ENCODE peak calls at places on chromosomes 11 and 22, in eight cellular contexts. N is stomach, B is pancreas, I is SK-N-SH, P is neuronal stem cell, U is endodermal cell, L is left lung, C is cardiac muscle cell. S is an unnamed sample. For H3K9me3, the result is how much of the 10 kb centered on the place peaks cover.

GRCh38 chr11:120835601-120836228 is 188.2 kb upstream of the TBCEL start:
- DNase-seq in N (no peak), B (no peak), I (no peak), P (no peak), U (no peak), L (no peak), C (no peak), S (no peak)

GRCh38 chr11:92227233-92227593 is 2.6 kb downstream of the FAT3 start:
- DNase-seq in N (no peak), B (no peak), I (peak), P (peak), U (peak), L (no peak), C (no peak), S (peak)

GRCh38 chr11:107359701-107360100 is 97.9 kb downstream of the CWF19L2 start:
- DNase-seq in N (no peak), B (no peak), I (no peak), P (no peak), U (no peak), L (no peak), C (no peak), S (no peak)

GRCh38 chr11:96168623-96169022 is 174.4 kb downstream of the MAML2 start:
- DNase-seq in N (no peak), B (no peak), I (no peak), P (no peak), U (no peak), L (no peak), C (no peak), S (no peak)

GRCh38 chr22:37639070-37639760 is at the start of gene SH3BP1:
- DNase-seq in N (peak), B (no peak), I (peak), P (no peak), U (peak), L (no peak), C (peak), S (peak)

GRCh38 chr22:40004836-40005235 is 10.1 kb downstream of the FAM83F start:
- DNase-seq in N (no peak), B (no peak), I (no peak), P (no peak), U (no peak), L (no peak), C (no peak), S (no peak)

GRCh38 chr22:43862074-43862881 is at the start of gene SULT4A1:
- DNase-seq in N (no peak), B (peak), I (peak), P (peak), U (peak), L (peak), C (peak), S (peak)

GRCh38 chr22:38554281-38554680 is 15.7 kb downstream of the DMC1 start:
- DNase-seq in N (no peak), B (no peak), I (no peak), P (no peak), U (no peak), L (no peak), C (no peak), S (no peak)

GRCh38 chr11:112227002-112227401 is 774 bp downstream of the PTS start:
- DNase-seq in N (no peak), B (no peak), I (peak), P (no peak), U (no peak), L (no peak), C (peak), S (no peak)

GRCh38 chr11:64652586-64653387 is 61.8 kb downstream of the SLC22A12 start:
- DNase-seq in N (peak), B (peak), I (peak), P (peak), U (peak), L (peak), C (peak), S (peak)

GRCh38 chr11:68139395-68139794 is 18.2 kb upstream of the CHKA start:
- DNase-seq in N (no peak), B (no peak), I (no peak), P (no peak), U (no peak), L (no peak), C (no peak), S (no peak)

GRCh38 chr11:101336155-101336554 is 206.5 kb upstream of the PGR start:
- DNase-seq in N (no peak), B (no peak), I (no peak), P (no peak), U (no peak), L (no peak), C (no peak), S (no peak)

GRCh38 chr11:93718057-93718563 is 23.2 kb downstream of the TAF1D start:
- DNase-seq in N (no peak), B (no peak), I (no peak), P (no peak), U (no peak), L (no peak), C (no peak), S (no peak)

GRCh38 chr11:93710239-93710638 is 31.1 kb downstream of the TAF1D start:
- DNase-seq in N (no peak), B (no peak), I (no peak), P (no peak), U (no peak), L (no peak), C (no peak), S (no peak)

GRCh38 chr11:93715797-93716396 is 25.4 kb downstream of the TAF1D start:
- DNase-seq in N (no peak), B (no peak), I (no peak), P (no peak), U (no peak), L (no peak), C (no peak), S (no peak)

GRCh38 chr11:93717501-93717900 is 23.8 kb downstream of the TAF1D start:
- DNase-seq in N (no peak), B (no peak), I (no peak), P (no peak), U (no peak), L (no peak), C (no peak), S (no peak)

DNA sequence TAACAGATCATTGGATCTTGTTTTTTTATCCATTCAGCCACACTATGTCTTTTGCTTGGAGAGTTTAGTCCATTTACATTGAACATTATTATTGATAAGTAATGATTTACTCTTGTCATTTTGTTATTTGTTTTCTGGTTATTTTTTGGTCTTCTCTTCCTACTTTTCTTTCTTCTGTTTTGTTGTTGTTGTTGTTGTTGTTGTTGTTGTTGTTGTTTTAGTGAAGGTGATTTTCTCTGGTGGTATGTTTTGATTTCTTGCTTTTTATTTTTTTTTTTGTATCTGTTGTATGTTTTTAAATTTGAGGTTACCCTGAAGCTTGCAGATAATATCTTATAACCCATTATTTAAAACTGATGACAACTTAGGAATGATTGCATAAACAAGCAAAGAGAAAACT is 28.6 kb downstream of the TAF1D start:
- DNase-seq in N (no peak), B (no peak), I (no peak), P (no peak), U (no peak), L (no peak), C (no peak), S (no peak)
- H3K9me3 ChIP-seq in N (under half), B (under half), I (under half), P (under half), U (under half), L (under half), C (under half), S (under half)

GRCh38 chr22:47277511-47277910 is 515.1 kb downstream of the TBC1D22A start:
- DNase-seq in N (no peak), B (peak), I (no peak), P (no peak), U (no peak), L (no peak), C (no peak), S (no peak)

GRCh38 chr22:47276219-47276843 is 513.9 kb downstream of the TBC1D22A start:
- DNase-seq in N (no peak), B (peak), I (no peak), P (no peak), U (no peak), L (no peak), C (no peak), S (no peak)

GRCh38 chr22:47277001-47277400 is 514.6 kb downstream of the TBC1D22A start:
- DNase-seq in N (no peak), B (peak), I (no peak), P (no peak), U (no peak), L (no peak), C (no peak), S (no peak)

GRCh38 chr22:47274196-47274595 is 511.7 kb downstream of the TBC1D22A start:
- DNase-seq in N (no peak), B (no peak), I (no peak), P (no peak), U (no peak), L (no peak), C (no peak), S (no peak)

GRCh38 chr22:47275479-47276218 is 513.2 kb downstream of the TBC1D22A start:
- DNase-seq in N (no peak), B (peak), I (no peak), P (no peak), U (no peak), L (no peak), C (no peak), S (no peak)
- H3K9me3 ChIP-seq in N (under half), B (under half), I (under half), P (under half), U (half or more), L (under half), C (under half), S (under half)

GRCh38 chr11:82857145-82857544 is 43.1 kb downstream of the PRCP start:
- DNase-seq in N (no peak), B (no peak), I (no peak), P (no peak), U (no peak), L (no peak), C (no peak), S (no peak)
- H3K9me3 ChIP-seq in N (under half), B (under half), I (under half), P (under half), U (under half), L (under half), C (under half), S (under half)

GRCh38 chr22:47398921-47399790 is 636.7 kb downstream of the TBC1D22A start:
- DNase-seq in N (no peak), B (peak), I (no peak), P (no peak), U (no peak), L (no peak), C (no peak), S (no peak)

GRCh38 chr22:47402876-47403525 is 640.6 kb downstream of the TBC1D22A start:
- DNase-seq in N (no peak), B (no peak), I (no peak), P (no peak), U (no peak), L (no peak), C (no peak), S (no peak)

GRCh38 chr22:47400701-47401591 is 638.5 kb downstream of the TBC1D22A start:
- DNase-seq in N (no peak), B (no peak), I (no peak), P (no peak), U (no peak), L (no peak), C (no peak), S (no peak)

GRCh38 chr22:47401976-47402770 is 639.7 kb downstream of the TBC1D22A start:
- DNase-seq in N (no peak), B (no peak), I (no peak), P (no peak), U (no peak), L (no peak), C (no peak), S (no peak)

GRCh38 chr22:47401592-47401898 is 639.1 kb downstream of the TBC1D22A start:
- DNase-seq in N (no peak), B (no peak), I (no peak), P (no peak), U (no peak), L (no peak), C (no peak), S (no peak)
- H3K9me3 ChIP-seq in N (under half), B (under half), I (under half), P (under half), U (under half), L (under half), C (under half), S (under half)

GRCh38 chr11:62678433-62678769 is 472 bp downstream of the UBXN1 start:
- DNase-seq in N (no peak), B (no peak), I (no peak), P (no peak), U (no peak), L (no peak), C (no peak), S (no peak)

GRCh38 chr11:62677709-62678108 is 1.2 kb downstream of the UBXN1 start:
- DNase-seq in N (no peak), B (no peak), I (no peak), P (no peak), U (no peak), L (no peak), C (no peak), S (no peak)

GRCh38 chr11:62676698-62677097 is 2.2 kb downstream of the UBXN1 start:
- DNase-seq in N (no peak), B (no peak), I (no peak), P (no peak), U (peak), L (no peak), C (no peak), S (no peak)

GRCh38 chr11:62678770-62679696 is at the start of gene UBXN1:
- DNase-seq in N (peak), B (peak), I (peak), P (peak), U (peak), L (peak), C (peak), S (peak)

DNA sequence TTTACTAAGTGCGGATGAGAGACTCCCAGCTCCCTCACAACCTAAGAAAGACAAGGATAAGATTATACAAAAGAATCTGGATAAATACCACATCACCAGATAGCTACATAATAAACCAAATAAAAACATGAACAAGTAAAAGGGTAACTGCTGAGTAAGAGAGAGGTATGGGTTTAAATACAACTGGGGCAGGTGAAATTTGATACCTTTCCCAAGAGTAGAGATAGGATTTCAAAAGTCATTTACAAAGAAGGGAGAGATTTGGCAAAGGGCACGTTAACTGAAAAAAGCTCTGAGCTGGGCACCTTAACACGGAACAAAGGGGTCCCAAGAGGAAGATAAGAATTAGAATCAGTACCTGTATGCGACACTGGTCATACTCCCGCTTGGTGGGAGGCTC is 1.7 kb downstream of the UBXN1 start:
- DNase-seq in N (no peak), B (no peak), I (no peak), P (no peak), U (no peak), L (no peak), C (no peak), S (no peak)
- H3K9me3 ChIP-seq in N (under half), B (under half), I (under half), P (under half), U (under half), L (under half), C (under half), S (under half)

GRCh38 chr11:114609429-114609828 is 13.8 kb upstream of the NXPE4 start:
- DNase-seq in N (no peak), B (no peak), I (no peak), P (no peak), U (peak), L (no peak), C (no peak), S (no peak)
- H3K9me3 ChIP-seq in N (under half), B (under half), I (under half), P (under half), U (half or more), L (under half), C (under half), S (under half)

S was measured in WERI-Rb-1.